ENCODE peak calls at places on chromosome 9, in nine cellular contexts. L, Y, U, K, N, I, M, R and S are unnamed samples.

GRCh38 chr9:751137-752051 is 90.1 kb upstream of the DMRT1 start:
- DNase-seq in N (no peak), L (no peak), Y (no peak), U (no peak), M (peak), I (peak), K (no peak), R (peak), S (no peak)

GRCh38 chr9:136525841-136526499 is 19.9 kb downstream of the NOTCH1 start:
- DNase-seq in L (no peak), Y (no peak), N (no peak), K (no peak), R (peak), U (no peak), M (no peak), I (peak), S (no peak)

GRCh38 chr9:132995906-132996305 is 17.4 kb downstream of the GFI1B start:
- DNase-seq in L (no peak), Y (no peak), N (no peak), M (no peak), K (no peak), U (no peak), I (no peak), R (no peak), S (no peak)

GRCh38 chr9:119005162-119005561 is 364.1 kb downstream of the BRINP1 start:
- DNase-seq in I (peak), Y (no peak), R (peak), M (no peak), N (no peak), L (no peak), U (no peak), K (no peak), S (no peak)

GRCh38 chr9:131997779-131998178 is 81.9 kb downstream of the MED27 start:
- DNase-seq in R (peak), I (no peak), K (no peak), Y (no peak), N (no peak), L (no peak), U (peak), M (no peak), S (no peak)

GRCh38 chr9:111598730-111599091 is 736 bp downstream of the PTGR1 start:
- DNase-seq in N (no peak), K (no peak), I (peak), U (peak), Y (no peak), R (peak), M (peak), L (no peak), S (peak)

GRCh38 chr9:109258619-109259321 is 62.1 kb downstream of the EPB41L4B start:
- DNase-seq in L (no peak), N (no peak), U (no peak), K (no peak), Y (no peak), M (no peak), I (peak), R (peak), S (no peak)

GRCh38 chr9:131577005-131578000 is 32.0 kb downstream of the PRRT1B start:
- DNase-seq in N (no peak), M (no peak), Y (no peak), K (no peak), U (no peak), R (no peak), I (peak), L (no peak), S (no peak)

GRCh38 chr9:137664676-137665075 is 45.9 kb downstream of the EHMT1 start:
- DNase-seq in R (no peak), K (no peak), I (peak), U (no peak), N (no peak), L (no peak), Y (no peak), M (no peak), S (no peak)

GRCh38 chr9:115042781-115043509 is 75.0 kb downstream of the TNC start:
- DNase-seq in I (no peak), Y (no peak), N (no peak), R (peak), K (no peak), L (no peak), M (peak), U (no peak), S (no peak)

GRCh38 chr9:124010303-124010664 is 1.3 kb upstream of the LHX2 start:
- DNase-seq in Y (no peak), U (no peak), R (no peak), M (no peak), N (no peak), I (no peak), K (no peak), L (no peak), S (no peak)

GRCh38 chr9:110081395-110081794 is 126.6 kb downstream of the C9orf152 start:
- DNase-seq in N (no peak), K (no peak), R (peak), Y (no peak), L (no peak), I (no peak), M (no peak), U (no peak), S (no peak)

GRCh38 chr9:21584890-21585289 is 102.8 kb upstream of the IFNE start:
- DNase-seq in N (no peak), K (no peak), U (no peak), R (no peak), I (no peak), M (no peak), Y (no peak), L (no peak), S (no peak)

GRCh38 chr9:70614786-70615565 is 200.5 kb upstream of the KLF9 start:
- DNase-seq in I (peak), N (no peak), K (no peak), R (no peak), M (no peak), Y (no peak), U (no peak), L (no peak), S (no peak)

GRCh38 chr9:98074119-98074990 is 17.8 kb downstream of the NANS start:
- DNase-seq in K (peak), Y (peak), U (peak), N (peak), L (no peak), R (peak), M (peak), I (peak), S (peak)

GRCh38 chr9:113574381-113575262 is 111.1 kb downstream of the RGS3 start:
- DNase-seq in L (no peak), U (no peak), N (no peak), M (no peak), Y (no peak), R (peak), K (peak), I (no peak), S (peak)

GRCh38 chr9:137438591-137439157 is 2.5 kb downstream of the ENTPD8 start:
- DNase-seq in Y (no peak), N (no peak), R (no peak), K (peak), M (no peak), U (no peak), L (no peak), I (no peak), S (no peak)